ENCODE peak calls at places on chromosome 10, in ten cellular contexts. W is fibroblast of pulmonary artery, U is heart right ventricle, K is bronchial epithelial cell, C is SK-N-SH, D is HFF-Myc, Y is psoas muscle, E is OCI-LY7, A is astrocyte of the spinal cord, O is gastrocnemius medialis. X is an unnamed sample.
A peak's percentile ranks its signal among the peaks of the same experiment; 100 is the strongest.

GRCh38 chr10:60703266-60704041 is 74.8 kb upstream of the CDK1 start:
- DNase-seq in W (no peak), U (no peak), K (no peak), C (no peak), D (no peak), Y (no peak), E (no peak), A (no peak), O (no peak), X (no peak)

GRCh38 chr10:95350212-95350829 is 59.5 kb upstream of the PDLIM1 start:
- DNase-seq in W (peak; percentile 83), U (no peak), K (peak; percentile 50), C (no peak), D (no peak), Y (no peak), E (no peak), A (no peak), O (no peak), X (no peak)

GRCh38 chr10:101538481-101538880 is 49.6 kb downstream of the POLL start:
- DNase-seq in W (no peak), U (no peak), K (no peak), C (no peak), D (no peak), Y (no peak), E (no peak), A (no peak), O (no peak), X (no peak)

GRCh38 chr10:108358912-108359311 is 1194.4 kb upstream of the SORCS1 start:
- DNase-seq in W (peak; percentile 86), U (no peak), K (peak; percentile 99), C (peak; percentile 4), D (peak; percentile 52), Y (no peak), E (no peak), A (peak; percentile 85), O (no peak), X (peak; percentile 96)

GRCh38 chr10:71088054-71088453 is 124.3 kb upstream of the UNC5B start:
- DNase-seq in W (peak; percentile 3), U (no peak), K (no peak), C (no peak), D (no peak), Y (no peak), E (no peak), A (peak; percentile 13), O (no peak), X (no peak)

GRCh38 chr10:132271458-132272011 is 36.2 kb downstream of the STK32C start:
- DNase-seq in W (no peak), U (no peak), K (no peak), C (no peak), D (no peak), Y (peak; percentile 5), E (no peak), A (no peak), O (no peak), X (no peak)

GRCh38 chr10:90313548-90314325 is 544.1 kb downstream of the HTR7 start:
- DNase-seq in W (no peak), U (no peak), K (peak; percentile 85), C (no peak), D (peak; percentile 47), Y (no peak), E (no peak), A (no peak), O (no peak), X (no peak)

GRCh38 chr10:119131512-119132240 is 27.8 kb downstream of the DENND10 start:
- DNase-seq in W (peak; percentile 73), U (no peak), K (no peak), C (no peak), D (no peak), Y (no peak), E (peak; percentile 59), A (peak; percentile 46), O (peak; percentile 17), X (no peak)

GRCh38 chr10:117519895-117520294 is 22.7 kb upstream of the EMX2 start:
- DNase-seq in W (no peak), U (no peak), K (no peak), C (no peak), D (no peak), Y (no peak), E (no peak), A (no peak), O (no peak), X (no peak)

GRCh38 chr10:58473966-58474365 is 38.7 kb upstream of the BICC1 start:
- DNase-seq in W (no peak), U (no peak), K (peak; percentile 54), C (no peak), D (no peak), Y (no peak), E (no peak), A (peak; percentile 30), O (no peak), X (peak; percentile 58)
- TF ChIP-seq CTCF in W (no peak), U (no peak), K (no peak), C (no peak), D (no peak), Y (no peak), E (no peak), A (no peak), O (no peak), X (no peak)

GRCh38 chr10:16986082-16986405 is 143.6 kb downstream of the CUBN start:
- DNase-seq in W (no peak), U (no peak), K (no peak), C (no peak), D (no peak), Y (no peak), E (no peak), A (no peak), O (no peak), X (no peak)
- H3K4me3 ChIP-seq in W (no peak overlapping the region), U (no peak overlapping the region), K (no peak overlapping the region), C (no peak overlapping the region), D (no peak overlapping the region), Y (no peak overlapping the region), E (no peak overlapping the region), A (no peak overlapping the region), O (no peak overlapping the region), X (no peak overlapping the region)

DNA sequence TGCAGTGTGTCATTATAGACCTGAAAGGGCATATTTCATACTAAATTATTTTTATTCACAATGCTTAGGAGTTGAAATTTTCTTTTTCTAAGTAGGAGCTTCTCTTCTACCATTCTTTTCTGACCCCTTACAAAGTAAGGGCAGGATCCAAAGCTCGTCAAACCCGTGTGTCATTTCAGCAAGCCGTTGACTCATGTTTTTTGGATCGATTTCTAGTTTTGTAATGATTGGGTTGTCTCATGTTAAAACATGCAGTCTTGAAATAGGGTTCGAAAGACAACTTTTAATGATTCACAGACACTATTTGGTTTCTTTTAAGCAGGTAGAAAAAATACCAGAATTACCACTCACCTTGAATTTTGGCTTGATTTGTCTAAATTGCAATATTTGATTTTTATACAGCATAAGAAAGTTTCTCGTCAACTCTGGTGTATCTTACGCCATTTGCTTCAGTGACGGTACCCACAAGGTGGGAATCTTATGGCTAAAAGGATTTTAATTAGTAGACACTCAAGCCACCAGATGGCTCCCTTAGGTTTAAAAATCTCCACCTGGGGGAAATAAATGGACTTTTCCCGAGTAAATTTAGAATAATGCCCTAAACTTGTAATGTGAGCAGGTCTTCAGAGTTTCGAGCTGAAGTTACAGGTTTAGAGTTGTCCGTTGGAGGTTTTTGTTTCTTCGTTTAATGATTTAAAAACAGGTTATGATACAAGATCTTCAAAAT is 283.4 kb downstream of the CCDC3 start:
- DNase-seq in W (no peak), U (no peak), K (peak; percentile 98), C (no peak), D (no peak), Y (no peak), E (no peak), A (peak; percentile 34), O (no peak), X (peak; percentile 49)
- TF ChIP-seq CTCF in W (peak; percentile 7), U (peak; percentile 23), K (peak; percentile 31), C (peak; percentile 22), D (no peak), Y (peak; percentile 24), E (no peak), A (no peak), O (peak; percentile 40), X (peak; percentile 8)

DNA sequence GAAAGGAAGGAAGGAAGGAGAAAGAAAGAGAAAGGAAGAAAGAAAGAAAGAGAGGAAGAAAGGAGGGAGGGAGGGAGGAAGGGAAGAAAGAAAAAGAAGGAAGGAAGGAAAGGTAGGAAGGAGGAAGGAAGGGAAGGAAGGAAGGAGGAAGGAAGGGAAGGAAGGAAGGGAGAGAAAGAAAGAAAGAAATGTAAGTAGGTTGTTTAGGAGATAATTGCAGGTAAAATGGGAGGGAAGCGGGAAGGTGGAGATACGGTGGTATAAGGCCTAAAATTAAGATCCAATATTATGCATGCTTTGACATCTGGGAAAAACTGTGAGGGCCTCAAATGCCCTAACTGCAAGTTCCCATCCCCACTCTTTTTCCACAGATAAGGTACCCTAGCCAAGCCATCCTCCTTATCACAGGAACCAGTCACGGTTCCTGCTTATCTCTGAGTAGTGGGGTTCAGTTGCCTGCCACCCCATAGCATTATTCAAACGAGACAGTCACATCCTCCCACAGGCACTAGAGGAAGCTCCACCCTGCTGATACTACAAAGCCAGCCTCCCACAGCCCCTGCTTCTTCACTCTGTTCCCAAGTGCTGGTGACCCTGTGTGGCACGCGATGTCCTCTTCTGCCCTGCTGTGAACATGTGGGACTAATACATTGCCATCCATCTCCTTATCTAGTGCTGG is 28.7 kb downstream of the ST8SIA6 start:
- DNase-seq in W (no peak), U (no peak), K (no peak), C (no peak), D (no peak), Y (no peak), E (no peak), A (no peak), O (no peak), X (no peak)
- H3K4me3 ChIP-seq in W (no peak overlapping the region), U (no peak overlapping the region), K (no peak overlapping the region), C (no peak overlapping the region), D (no peak overlapping the region), Y (no peak overlapping the region), E (no peak overlapping the region), A (no peak overlapping the region), O (no peak overlapping the region), X (no peak overlapping the region)

GRCh38 chr10:79552143-79552542 is 8.1 kb downstream of the SFTPA2 start:
- DNase-seq in W (no peak), U (no peak), K (no peak), C (no peak), D (no peak), Y (no peak), E (no peak), A (no peak), O (no peak), X (no peak)

GRCh38 chr10:79542619-79543018 is 17.6 kb downstream of the SFTPA2 start:
- DNase-seq in W (no peak), U (no peak), K (no peak), C (no peak), D (no peak), Y (no peak), E (no peak), A (no peak), O (no peak), X (no peak)

GRCh38 chr10:79547973-79548372 is 12.2 kb downstream of the SFTPA2 start:
- DNase-seq in W (no peak), U (no peak), K (no peak), C (no peak), D (no peak), Y (no peak), E (no peak), A (no peak), O (no peak), X (no peak)
- TF ChIP-seq CTCF in W (no peak), U (no peak), K (no peak), C (no peak), D (no peak), Y (no peak), E (no peak), A (no peak), O (no peak), X (no peak)

X was measured in fibroblast of lung.